ENCODE peak calls at places on chromosomes 4 and X, in eight cellular contexts. F is fibroblast of lung; V is mammary epithelial cell; T is smooth muscle cell of the brain vasculature; Y is stimulated activated CD4-positive, alpha-beta T cell treated with anti-CD3 and anti-CD28 coated beads, TNF-alpha, amount 100 ng/mL, for 1 hour; X is HTR-8/SVneo; M is central memory CD4-positive, alpha-beta T cell; Z is astrocyte of the hippocampus. I is an unnamed sample.

GRCh38 chr4:16230308-16230707 is 4.0 kb upstream of the TAPT1 start:
- DNase-seq in F (no peak), V (no peak), T (no peak), Y (no peak), X (no peak), M (no peak), Z (no peak), I (no peak)

GRCh38 chrX:121150217-121150616 is 102.8 kb downstream of the GLUD2 start:
- DNase-seq in F (no peak), V (no peak), T (no peak), Y (no peak), X (no peak), M (no peak), Z (no peak), I (no peak)

GRCh38 chr4:118173956-118174355 is 139.7 kb downstream of the NDST3 start:
- DNase-seq in F (peak), V (peak), T (peak), Y (no peak), X (peak), M (no peak), Z (peak), I (peak)

GRCh38 chr4:145280541-145280940 is 100.2 kb upstream of the OTUD4 start:
- DNase-seq in F (peak), V (no peak), T (no peak), Y (no peak), X (no peak), M (no peak), Z (no peak), I (no peak)

GRCh38 chr4:139760558-139760957 is 94.9 kb downstream of the MGST2 start:
- DNase-seq in F (no peak), V (no peak), T (no peak), Y (no peak), X (no peak), M (no peak), Z (no peak), I (no peak)

GRCh38 chr4:125266901-125267601 is 47.7 kb upstream of the FAT4 start:
- DNase-seq in F (peak), V (peak), T (no peak), Y (no peak), X (peak), M (no peak), Z (no peak), I (no peak)

GRCh38 chrX:125694171-125694570 is 374.5 kb downstream of the TEX13C start:
- DNase-seq in F (no peak), V (no peak), T (no peak), Y (no peak), X (no peak), M (no peak), Z (no peak), I (no peak)

GRCh38 chrX:15781964-15782711 is 8.1 kb upstream of the ZRSR2 start:
- DNase-seq in F (no peak), V (no peak), T (no peak), Y (no peak), X (no peak), M (no peak), Z (no peak), I (peak)

GRCh38 chr4:100690812-100691211 is 173.0 kb upstream of the EMCN start:
- DNase-seq in F (no peak), V (no peak), T (no peak), Y (no peak), X (no peak), M (no peak), Z (no peak), I (no peak)

GRCh38 chr4:56640907-56641493 is 40.1 kb downstream of the HOPX start:
- DNase-seq in F (no peak), V (no peak), T (no peak), Y (no peak), X (no peak), M (no peak), Z (no peak), I (no peak)

GRCh38 chr4:40458683-40459082 is 123.5 kb downstream of the CHRNA9 start:
- DNase-seq in F (no peak), V (no peak), T (no peak), Y (no peak), X (no peak), M (no peak), Z (no peak), I (no peak)

GRCh38 chrX:109519001-109519400 is 17.6 kb upstream of the NXT2 start:
- DNase-seq in F (no peak), V (no peak), T (no peak), Y (no peak), X (no peak), M (no peak), Z (no peak), I (no peak)

GRCh38 chr4:26916195-26916594 is 55.6 kb downstream of the STIM2 start:
- DNase-seq in F (no peak), V (no peak), T (no peak), Y (no peak), X (no peak), M (no peak), Z (no peak), I (no peak)

GRCh38 chr4:14379148-14379547 is 623.1 kb upstream of the CPEB2 start:
- DNase-seq in F (peak), V (peak), T (no peak), Y (no peak), X (no peak), M (no peak), Z (no peak), I (no peak)

GRCh38 chr4:6263541-6264540 is 5.8 kb upstream of the WFS1 start:
- DNase-seq in F (peak), V (peak), T (no peak), Y (no peak), X (peak), M (no peak), Z (peak), I (peak)

GRCh38 chr4:145909773-145910172 is 28.9 kb downstream of the ZNF827 start:
- DNase-seq in F (no peak), V (no peak), T (no peak), Y (no peak), X (no peak), M (no peak), Z (no peak), I (no peak)

GRCh38 chrX:69305333-69306062 is 140.2 kb upstream of the PJA1 start:
- DNase-seq in F (no peak), V (no peak), T (no peak), Y (no peak), X (no peak), M (no peak), Z (peak), I (no peak)

GRCh38 chr4:173330590-173330989 is 3.6 kb downstream of the HMGB2 start:
- DNase-seq in F (no peak), V (no peak), T (no peak), Y (no peak), X (no peak), M (no peak), Z (no peak), I (no peak)

GRCh38 chr4:55781341-55781740 is 38.2 kb upstream of the EXOC1L start:
- DNase-seq in F (no peak), V (no peak), T (no peak), Y (no peak), X (no peak), M (no peak), Z (no peak), I (no peak)

GRCh38 chrX:12447448-12448154 is 309.3 kb downstream of the FRMPD4 start:
- DNase-seq in F (peak), V (peak), T (no peak), Y (no peak), X (peak), M (no peak), Z (peak), I (no peak)

GRCh38 chr4:179145746-179146530 is 1703.7 kb upstream of the AGA start:
- DNase-seq in F (peak), V (no peak), T (no peak), Y (no peak), X (no peak), M (no peak), Z (peak), I (no peak)

GRCh38 chr4:8019396-8020365 is 80.0 kb upstream of the AFAP1 start:
- DNase-seq in F (no peak), V (peak), T (no peak), Y (no peak), X (no peak), M (no peak), Z (no peak), I (no peak)

GRCh38 chr4:155512812-155513211 is 136.0 kb upstream of the MAP9 start:
- DNase-seq in F (peak), V (no peak), T (no peak), Y (no peak), X (no peak), M (no peak), Z (no peak), I (no peak)

GRCh38 chr4:74623041-74623440 is 171.3 kb downstream of the BTC start:
- DNase-seq in F (no peak), V (peak), T (no peak), Y (no peak), X (no peak), M (no peak), Z (peak), I (peak)

GRCh38 chr4:137735561-137736104 is 203.3 kb upstream of the PCDH18 start:
- DNase-seq in F (no peak), V (no peak), T (no peak), Y (no peak), X (no peak), M (no peak), Z (no peak), I (no peak)

GRCh38 chrX:68462653-68463052 is 29.4 kb upstream of the OPHN1 start:
- DNase-seq in F (peak), V (no peak), T (peak), Y (no peak), X (no peak), M (peak), Z (peak), I (peak)

GRCh38 chr4:7016086-7016485 is 27.1 kb upstream of the TADA2B start:
- DNase-seq in F (no peak), V (no peak), T (no peak), Y (no peak), X (no peak), M (no peak), Z (no peak), I (no peak)

GRCh38 chr4:67483868-67484602 is 61.3 kb downstream of the CENPC start:
- DNase-seq in F (peak), V (no peak), T (peak), Y (no peak), X (no peak), M (no peak), Z (peak), I (peak)

GRCh38 chr4:169115897-169116254 is 105.8 kb upstream of the CBR4 start:
- DNase-seq in F (peak), V (peak), T (no peak), Y (no peak), X (peak), M (no peak), Z (peak), I (peak)

GRCh38 chr4:51831133-51831532 is 11.8 kb upstream of the DCUN1D4 start:
- DNase-seq in F (peak), V (peak), T (no peak), Y (peak), X (no peak), M (peak), Z (peak), I (peak)

GRCh38 chrX:110216027-110216426 is 101.9 kb downstream of the AMMECR1 start:
- DNase-seq in F (no peak), V (no peak), T (no peak), Y (no peak), X (no peak), M (no peak), Z (no peak), I (no peak)

GRCh38 chrX:2967998-2968909 is 38.1 kb upstream of the ARSH start:
- DNase-seq in F (peak), V (peak), T (peak), Y (no peak), X (no peak), M (no peak), Z (peak), I (peak)

GRCh38 chrX:149717803-149718202 is 5.9 kb downstream of the MAGEA11 start:
- DNase-seq in F (no peak), V (no peak), T (no peak), Y (no peak), X (no peak), M (no peak), Z (no peak), I (no peak)

GRCh38 chr4:176357359-176358082 is 37.8 kb downstream of the SPCS3 start:
- DNase-seq in F (no peak), V (no peak), T (no peak), Y (no peak), X (no peak), M (no peak), Z (no peak), I (no peak)

GRCh38 chrX:83469551-83469950 is 38.5 kb upstream of the POU3F4 start:
- DNase-seq in F (peak), V (peak), T (no peak), Y (no peak), X (peak), M (no peak), Z (peak), I (peak)

GRCh38 chrX:48648299-48648698 is 35.3 kb upstream of the WAS start:
- DNase-seq in F (peak), V (no peak), T (peak), Y (no peak), X (peak), M (peak), Z (peak), I (peak)

GRCh38 chrX:132592880-132593279 is 104.0 kb upstream of the MBNL3 start:
- DNase-seq in F (no peak), V (no peak), T (no peak), Y (no peak), X (no peak), M (no peak), Z (no peak), I (peak)

GRCh38 chr4:153488006-153488718 is 22.0 kb downstream of the TMEM131L start:
- DNase-seq in F (peak), V (peak), T (no peak), Y (peak), X (no peak), M (peak), Z (peak), I (no peak)

GRCh38 chr4:126448093-126448820 is 1133.5 kb downstream of the FAT4 start:
- DNase-seq in F (no peak), V (no peak), T (no peak), Y (no peak), X (no peak), M (no peak), Z (no peak), I (no peak)

I was measured in SK-MEL-5.